ENCODE peak calls at places on chromosomes 7 and 10, in four cellular contexts. U, F, Z and H are unnamed samples.

GRCh38 chr7:106187613-106188350 is 75.7 kb upstream of the SYPL1 start:
- DNase-seq in Z (no peak), F (no peak), U (no peak), H (no peak)

GRCh38 chr7:55127622-55128081 is 108.8 kb downstream of the EGFR start:
- DNase-seq in Z (no peak), U (no peak), F (no peak), H (no peak)

GRCh38 chr10:76113952-76114351 is 682.5 kb downstream of the LRMDA start:
- DNase-seq in F (no peak), U (no peak), Z (no peak), H (peak; percentile 82)

GRCh38 chr10:22333667-22334282 is 11.5 kb upstream of the SPAG6 start:
- DNase-seq in U (no peak), F (no peak), Z (no peak), H (no peak)

GRCh38 chr7:28726563-28726962 is 231.6 kb downstream of the TRIL start:
- DNase-seq in U (no peak), F (no peak), Z (no peak), H (no peak)

GRCh38 chr7:46360255-46360654 is 439.2 kb upstream of the IGFBP3 start:
- DNase-seq in U (no peak), F (no peak), Z (no peak), H (no peak)

GRCh38 chr7:100469227-100470044 is 5.4 kb upstream of the SPACDR start:
- DNase-seq in F (peak; percentile 90), U (peak; percentile 85), Z (peak; percentile 94), H (no peak)

GRCh38 chr10:66639351-66639750 is 286.5 kb upstream of the LRRTM3 start:
- DNase-seq in Z (no peak), U (no peak), F (no peak), H (no peak)

GRCh38 chr10:11553773-11554381 is 57.6 kb downstream of the USP6NL start:
- DNase-seq in U (no peak), Z (no peak), F (no peak), H (no peak)

GRCh38 chr7:33536398-33536797 is 368.9 kb upstream of the BMPER start:
- DNase-seq in U (no peak), F (no peak), Z (no peak), H (no peak)

GRCh38 chr10:104329754-104330153 is 8.5 kb downstream of the ITPRIP start:
- DNase-seq in F (no peak), U (no peak), Z (peak; percentile 64), H (no peak)

GRCh38 chr7:117666019-117666418 is 186.2 kb downstream of the CFTR start:
- DNase-seq in Z (no peak), U (no peak), F (no peak), H (peak; percentile 68)

GRCh38 chr10:71185209-71185608 is 27.2 kb upstream of the UNC5B start:
- DNase-seq in Z (no peak), F (no peak), U (no peak), H (no peak)

GRCh38 chr10:8033812-8034665 is 20.4 kb upstream of the GATA3 start:
- DNase-seq in U (no peak), F (no peak), Z (peak; percentile 51), H (no peak)

GRCh38 chr10:22573820-22574569 is 140.4 kb downstream of the PIP4K2A start:
- DNase-seq in F (no peak), U (no peak), Z (no peak), H (no peak)

GRCh38 chr10:70596860-70597809 is 5.4 kb downstream of the PRF1 start:
- DNase-seq in F (no peak), Z (no peak), U (no peak), H (no peak)

GRCh38 chr7:10181996-10182395 is 791.7 kb upstream of the PHF14 start:
- DNase-seq in Z (no peak), U (no peak), F (no peak), H (no peak)

GRCh38 chr10:3776796-3777571 is 8.0 kb downstream of the KLF6 start:
- DNase-seq in U (peak; percentile 83), F (peak; percentile 77), Z (peak; percentile 76), H (no peak)

GRCh38 chr7:107045980-107046379 is 1.5 kb downstream of the PRKAR2B start:
- DNase-seq in U (no peak), F (no peak), Z (no peak), H (no peak)

GRCh38 chr7:140928491-140929309 is 4.0 kb upstream of the BRAF start:
- DNase-seq in U (no peak), F (no peak), Z (no peak), H (no peak)

GRCh38 chr7:128703605-128704004 is 31.5 kb downstream of the GARIN1A start:
- DNase-seq in U (no peak), Z (no peak), F (no peak), H (no peak)

GRCh38 chr7:37915438-37915837 is 1.2 kb downstream of the SFRP4 start:
- DNase-seq in F (peak; percentile 13), U (no peak), Z (no peak), H (no peak)

GRCh38 chr10:70672993-70673928 is 955 bp downstream of the ADAMTS14 start:
- DNase-seq in Z (no peak), F (peak; percentile 26), U (no peak), H (no peak)

GRCh38 chr7:45692031-45692430 is 117.9 kb downstream of the ADCY1 start:
- DNase-seq in Z (no peak), F (no peak), U (peak; percentile 3), H (no peak)

GRCh38 chr7:134709197-134709596 is 62.5 kb downstream of the BPGM start:
- DNase-seq in U (no peak), F (no peak), Z (no peak), H (no peak)

GRCh38 chr10:97827778-97828291 is 21.8 kb upstream of the GOLGA7B start:
- DNase-seq in F (no peak), U (no peak), Z (no peak), H (no peak)

GRCh38 chr10:93180402-93181040 is 106.8 kb downstream of the CYP26A1 start:
- DNase-seq in F (no peak), U (no peak), Z (peak; percentile 80), H (no peak)

GRCh38 chr10:83625831-83626360 is 513.4 kb upstream of the GHITM start:
- DNase-seq in F (no peak), U (no peak), Z (no peak), H (no peak)

GRCh38 chr7:97342512-97342911 is 225.0 kb downstream of the SDHAF3 start:
- DNase-seq in F (peak; percentile 28), U (no peak), Z (no peak), H (no peak)

GRCh38 chr7:90877201-90877600 is 281.1 kb downstream of the CDK14 start:
- DNase-seq in F (no peak), U (no peak), Z (no peak), H (no peak)

GRCh38 chr10:70863470-70864160 is 24.8 kb downstream of the PCBD1 start:
- DNase-seq in F (no peak), Z (no peak), U (no peak), H (no peak)

GRCh38 chr7:78501064-78501463 is 702.5 kb downstream of the PHTF2 start:
- DNase-seq in U (no peak), Z (no peak), F (no peak), H (no peak)

GRCh38 chr10:91552706-91553105 is 80.2 kb downstream of the PPP1R3C start:
- DNase-seq in U (no peak), F (peak; percentile 23), Z (no peak), H (no peak)
- TF ChIP-seq CTCF in U (no peak), F (peak; percentile 47), Z (no peak), H (peak; percentile 49)

GRCh38 chr7:151823783-151824182 is 53.1 kb downstream of the PRKAG2 start:
- DNase-seq in F (no peak), U (no peak), Z (no peak), H (no peak)

GRCh38 chr7:151820486-151821105 is 56.3 kb downstream of the PRKAG2 start:
- DNase-seq in U (no peak), F (no peak), Z (no peak), H (no peak)

GRCh38 chr7:151821226-151821625 is 55.7 kb downstream of the PRKAG2 start:
- DNase-seq in U (no peak), Z (no peak), F (no peak), H (no peak)

GRCh38 chr7:151822541-151823181 is 54.3 kb downstream of the PRKAG2 start:
- DNase-seq in Z (no peak), F (peak; percentile 54), U (no peak), H (no peak)

GRCh38 chr7:151821806-151822540 is 54.9 kb downstream of the PRKAG2 start:
- DNase-seq in F (no peak), U (no peak), Z (no peak), H (no peak)
- H3K4me3 ChIP-seq in F (no peak overlapping the region), U (no peak overlapping the region), Z (no peak overlapping the region), H (no peak overlapping the region)

DNA sequence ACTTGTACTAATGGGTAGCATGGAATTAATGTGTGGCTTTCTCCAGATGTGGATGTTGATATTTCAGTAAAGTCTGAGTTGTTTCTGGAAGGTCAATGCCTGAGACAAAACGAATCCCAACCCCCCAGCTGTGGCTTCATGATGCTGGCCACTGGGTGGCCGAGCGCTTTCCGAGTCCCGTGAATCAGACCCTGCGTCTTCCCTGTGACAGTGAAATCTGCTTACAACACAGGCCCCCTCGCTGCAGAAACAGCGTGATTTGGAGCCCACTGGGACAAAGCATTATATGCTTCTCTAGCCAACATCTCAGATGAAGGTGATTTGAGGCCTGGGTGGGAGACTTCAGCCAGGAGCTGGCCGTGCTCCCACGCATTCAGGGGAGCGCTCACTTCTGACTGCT is 124.7 kb downstream of the WDR37 start:
- DNase-seq in U (no peak), F (no peak), Z (peak; percentile 42), H (no peak)
- TF ChIP-seq CTCF in U (no peak), F (no peak), Z (no peak), H (no peak)

GRCh38 chr7:26553582-26553981 is 261.9 kb downstream of the SNX10 start:
- DNase-seq in U (no peak), F (no peak), Z (no peak), H (no peak)
- H3K4me3 ChIP-seq in U (no peak overlapping the region), F (no peak overlapping the region), Z (no peak overlapping the region), H (no peak overlapping the region)

GRCh38 chr7:1403844-1404404 is 55.3 kb downstream of the MICALL2 start:
- DNase-seq in U (no peak), Z (no peak), F (peak; percentile 58), H (peak; percentile 5)
- TF ChIP-seq CTCF in U (no peak), Z (no peak), F (peak; percentile 12), H (peak; percentile 33)

GRCh38 chr10:65328486-65328885 is 1597.3 kb upstream of the LRRTM3 start:
- DNase-seq in Z (no peak), F (no peak), U (no peak), H (no peak)

GRCh38 chr10:65320256-65321026 is 1605.4 kb upstream of the LRRTM3 start:
- DNase-seq in Z (no peak), F (no peak), U (no peak), H (no peak)

GRCh38 chr10:65323802-65324201 is 1602.0 kb upstream of the LRRTM3 start:
- DNase-seq in F (no peak), U (no peak), Z (no peak), H (no peak)

DNA sequence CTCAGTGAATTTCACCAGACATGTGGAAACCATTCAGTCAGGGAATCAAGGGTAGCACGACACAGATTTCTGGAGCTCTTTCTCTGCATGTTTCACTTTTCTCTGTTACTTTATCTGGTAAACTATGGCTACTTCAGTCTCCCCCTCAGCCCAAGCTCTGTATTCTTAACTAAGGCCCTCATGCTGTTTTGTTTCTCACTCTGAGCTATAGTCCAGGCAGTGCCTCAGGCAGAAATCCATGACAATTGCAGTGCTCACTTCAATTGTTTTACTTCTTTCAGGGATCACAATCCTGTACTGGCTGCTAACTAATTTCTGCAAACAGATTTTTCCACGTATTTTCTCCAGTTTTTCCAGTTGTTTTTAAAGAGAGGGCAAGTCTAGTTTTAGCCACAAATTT is 1599.9 kb upstream of the LRRTM3 start:
- DNase-seq in Z (no peak), U (no peak), F (no peak), H (no peak)
- H3K4me3 ChIP-seq in Z (no peak overlapping the region), U (no peak overlapping the region), F (no peak overlapping the region), H (no peak overlapping the region)